ENCODE peak calls at places on chromosomes 2 and 18, in six cellular contexts. K is neural progenitor cell, J is HepG2, U is fibroblast of lung, E is colonic mucosa, G is HCT116. T is an unnamed sample. For H3K9me3, the result is how much of the 10 kb centered on the place peaks cover.

GRCh38 chr2:145760781-145761649 is 1241.1 kb upstream of the ZEB2 start:
- DNase-seq in J (peak), U (peak), K (peak), E (no peak), G (no peak), T (peak)

GRCh38 chr2:202034249-202035088 is 814 bp downstream of the FZD7 start:
- DNase-seq in K (peak), G (no peak), J (no peak), E (peak), U (peak), T (peak)

GRCh38 chr2:24362253-24362652 is 1.9 kb upstream of the ITSN2 start:
- DNase-seq in J (no peak), U (no peak), K (no peak), G (no peak), E (no peak), T (no peak)

GRCh38 chr18:46423226-46423805 is 233.7 kb downstream of the LOXHD1 start:
- DNase-seq in J (no peak), U (no peak), E (no peak), G (no peak), K (no peak), T (no peak)

GRCh38 chr18:3466051-3466450 is 16.1 kb downstream of the TGIF1 start:
- DNase-seq in U (peak), E (no peak), G (no peak), K (no peak), J (no peak), T (peak)

GRCh38 chr2:49222975-49223528 is 68.7 kb upstream of the FSHR start:
- DNase-seq in K (no peak), G (no peak), U (no peak), E (no peak), J (no peak), T (no peak)

GRCh38 chr2:16478817-16479216 is 186.8 kb downstream of the CYRIA start:
- DNase-seq in E (no peak), J (no peak), G (no peak), U (no peak), K (no peak), T (no peak)

GRCh38 chr18:76405761-76406356 is 89.2 kb downstream of the ZNF516 start:
- DNase-seq in E (peak), G (peak), K (peak), U (peak), J (peak), T (peak)

GRCh38 chr2:181253438-181253837 is 203.7 kb upstream of the ITGA4 start:
- DNase-seq in U (no peak), E (no peak), K (no peak), J (no peak), G (no peak), T (no peak)

GRCh38 chr18:49017813-49018552 is 67.2 kb upstream of the SMAD7 start:
- DNase-seq in K (no peak), E (peak), J (no peak), G (no peak), U (no peak), T (no peak)

GRCh38 chr2:25672500-25673169 is 742 bp downstream of the DTNB start:
- DNase-seq in J (peak), K (peak), E (peak), G (no peak), U (peak), T (peak)

GRCh38 chr2:112834379-112835014 is 2.1 kb downstream of the IL1B start:
- DNase-seq in J (peak), G (no peak), U (no peak), E (peak), K (no peak), T (no peak)

GRCh38 chr2:180734382-180734781 is 246.0 kb upstream of the UBE2E3 start:
- DNase-seq in E (no peak), K (peak), G (no peak), J (no peak), U (no peak), T (no peak)

GRCh38 chr2:201882353-201883095 is 76.2 kb downstream of the CDK15 start:
- DNase-seq in E (no peak), G (no peak), K (peak), U (peak), J (no peak), T (peak)

GRCh38 chr2:25305809-25306208 is 35.9 kb downstream of the DNMT3A start:
- DNase-seq in J (no peak), G (no peak), U (no peak), E (no peak), K (no peak), T (peak)

GRCh38 chr2:111071480-111072143 is 49.1 kb upstream of the BCL2L11 start:
- DNase-seq in J (no peak), G (no peak), K (no peak), U (peak), E (no peak), T (peak)

GRCh38 chr2:150630587-150631235 is 143.2 kb upstream of the RND3 start:
- DNase-seq in G (no peak), U (no peak), J (no peak), E (no peak), K (peak), T (peak)

GRCh38 chr2:37080674-37081073 is 3.5 kb downstream of the HEATR5B start:
- DNase-seq in U (no peak), E (no peak), J (no peak), K (no peak), G (no peak), T (no peak)

GRCh38 chr18:6748241-6748640 is 18.7 kb downstream of the ARHGAP28 start:
- DNase-seq in J (no peak), G (no peak), K (no peak), U (no peak), E (no peak), T (no peak)

GRCh38 chr2:100786297-100786658 is 33.7 kb upstream of the NPAS2 start:
- DNase-seq in E (peak), U (peak), G (no peak), J (no peak), K (no peak), T (peak)

GRCh38 chr18:77081387-77081773 is 51.2 kb downstream of the MBP start:
- DNase-seq in K (no peak), J (no peak), U (peak), E (no peak), G (no peak), T (peak)

GRCh38 chr2:119710281-119710680 is 31.3 kb downstream of the TMEM177 start:
- DNase-seq in K (no peak), J (no peak), U (no peak), E (no peak), G (no peak), T (no peak)

GRCh38 chr18:2337552-2338141 is 233.7 kb downstream of the METTL4 start:
- DNase-seq in J (peak), K (peak), E (peak), U (peak), G (peak), T (no peak)

GRCh38 chr2:88211809-88212154 is 41.6 kb downstream of the THNSL2 start:
- DNase-seq in J (no peak), G (no peak), K (no peak), U (no peak), E (no peak), T (no peak)

GRCh38 chr2:88210132-88211004 is 40.2 kb downstream of the THNSL2 start:
- DNase-seq in U (no peak), J (peak), K (no peak), E (no peak), G (no peak), T (no peak)

GRCh38 chr2:88211005-88211808 is 41.1 kb downstream of the THNSL2 start:
- DNase-seq in E (no peak), U (no peak), K (no peak), G (no peak), J (no peak), T (no peak)

GRCh38 chr2:88209526-88210131 is 39.5 kb downstream of the THNSL2 start:
- DNase-seq in G (no peak), J (no peak), K (no peak), U (no peak), E (no peak), T (no peak)

GRCh38 chr2:88206665-88207347 is 36.7 kb downstream of the THNSL2 start:
- DNase-seq in G (no peak), E (no peak), J (peak), U (no peak), K (no peak), T (no peak)
- H3K9ac ChIP-seq in G (no peak), E (no peak), J (peak), U (no peak), K (no peak), T (no peak)

DNA sequence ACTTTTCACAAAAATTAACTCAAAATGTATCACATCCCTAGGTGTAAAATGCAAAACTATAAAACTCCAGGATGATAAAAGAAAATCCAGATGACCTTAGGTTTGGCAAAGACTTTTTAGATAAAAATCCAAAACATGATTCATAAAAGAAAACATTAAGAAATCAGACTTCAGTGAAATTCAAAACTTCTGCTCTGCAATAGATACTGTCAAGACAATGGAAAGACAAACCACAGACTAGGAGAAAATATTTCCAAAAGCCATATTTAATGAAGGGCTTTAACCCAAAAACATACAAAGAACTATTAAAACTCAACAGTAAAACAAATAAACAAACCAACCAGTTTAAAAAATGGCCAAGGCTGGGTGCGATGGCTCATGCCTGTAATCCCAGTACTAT is 173.6 kb upstream of the SPOPL start:
- DNase-seq in U (no peak), K (no peak), J (no peak), G (no peak), E (no peak), T (peak)
- H3K4me3 ChIP-seq in U (no peak), K (no peak), J (no peak), G (no peak), E (no peak), T (no peak)

GRCh38 chr2:95185197-95185596 is 19.6 kb downstream of the ZNF2 start:
- DNase-seq in G (no peak), K (no peak), E (no peak), J (no peak), U (no peak), T (no peak)
- H3K9me3 ChIP-seq in G (under half), K (under half), E (under half), J (under half), U (under half), T (under half)

DNA sequence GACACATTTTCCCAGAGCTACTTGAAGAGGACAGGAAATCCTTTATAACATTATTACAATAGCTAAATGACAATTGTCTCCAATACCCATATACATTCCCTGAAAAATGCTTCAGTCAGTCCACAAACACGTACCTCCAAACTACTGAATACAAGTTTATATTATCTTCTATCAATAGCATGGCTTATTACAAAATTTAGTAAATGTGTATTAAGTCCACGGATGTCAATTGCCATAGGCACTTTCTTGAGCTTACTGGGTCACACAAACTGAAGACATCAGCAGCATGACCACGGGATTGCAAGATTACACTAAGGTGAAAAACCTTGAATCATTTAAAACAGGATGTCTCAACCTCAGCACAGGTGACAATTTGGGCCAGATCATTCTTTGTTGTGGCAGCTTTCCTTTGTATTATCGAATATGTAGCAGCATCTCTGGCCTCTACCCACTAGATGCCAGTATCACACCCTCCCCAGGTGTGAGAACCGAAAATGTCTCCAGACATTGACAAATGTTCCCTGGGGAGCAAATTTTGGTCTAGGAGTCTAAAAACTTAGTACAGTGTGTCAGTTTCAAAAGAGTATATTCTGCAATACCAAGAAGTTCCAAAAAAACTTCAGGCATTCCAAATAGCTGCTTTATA is 1.4 kb downstream of the MBD2 start:
- DNase-seq in E (peak), J (peak), G (peak), U (no peak), K (peak), T (no peak)
- H3K9ac ChIP-seq in E (peak), J (peak), G (peak), U (no peak), K (no peak), T (peak)

GRCh38 chr2:28399289-28399688 is 6.6 kb downstream of the FOSL2 start:
- DNase-seq in J (no peak), K (no peak), E (no peak), G (no peak), U (no peak), T (no peak)

GRCh38 chr2:28395334-28396061 is 2.8 kb downstream of the FOSL2 start:
- DNase-seq in G (no peak), U (peak), K (no peak), J (no peak), E (peak), T (peak)

GRCh38 chr2:28398101-28398834 is 5.6 kb downstream of the FOSL2 start:
- DNase-seq in U (peak), E (no peak), K (no peak), G (no peak), J (no peak), T (peak)

GRCh38 chr2:28394997-28395333 is 2.3 kb downstream of the FOSL2 start:
- DNase-seq in U (no peak), E (no peak), G (no peak), K (no peak), J (no peak), T (no peak)

DNA sequence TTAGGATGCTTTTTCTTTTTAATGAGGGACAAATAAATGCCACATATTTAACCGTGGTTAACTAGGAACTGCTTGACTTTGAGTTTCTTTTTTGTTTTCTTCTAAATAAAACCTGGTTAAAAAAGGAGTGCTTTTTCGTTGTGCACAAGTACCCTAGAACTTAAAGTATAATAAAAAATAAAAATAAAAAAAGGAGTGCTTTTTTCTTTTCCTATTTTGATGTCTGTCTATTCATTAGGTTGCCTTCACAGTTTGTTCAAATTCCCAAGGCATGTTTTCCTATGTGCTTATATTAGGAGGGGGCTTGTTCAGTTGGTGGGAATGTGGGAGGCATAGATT is 4.4 kb downstream of the FOSL2 start:
- DNase-seq in J (no peak), G (no peak), U (no peak), K (no peak), E (no peak), T (no peak)
- H3K4me3 ChIP-seq in J (peak), G (no peak), U (peak), K (no peak), E (peak), T (peak)

DNA sequence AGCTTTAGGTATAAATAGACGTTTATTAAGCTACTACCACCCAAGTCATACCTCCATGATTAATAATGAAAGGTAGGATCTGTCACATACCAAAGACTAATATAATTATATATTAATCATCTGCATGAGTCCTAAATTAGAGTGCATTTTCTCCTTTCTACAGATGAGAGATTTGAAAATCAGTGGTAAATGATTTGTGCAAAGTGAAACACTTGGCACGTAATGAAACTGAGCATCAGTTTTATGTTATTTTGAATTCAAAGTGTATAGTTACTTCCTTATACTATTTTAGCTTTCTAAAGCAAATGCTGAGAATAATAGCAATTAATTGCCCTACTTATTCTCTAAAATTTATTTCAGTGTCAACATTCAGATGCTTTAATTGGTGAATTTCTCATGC is 615.3 kb downstream of the TRIB2 start:
- DNase-seq in U (no peak), K (no peak), J (no peak), E (no peak), G (no peak), T (no peak)
- H3K9me3 ChIP-seq in U (under half), K (under half), J (half or more), E (under half), G (under half), T (under half)